ENCODE peak calls at places on chromosomes 1 and 21, in seven cellular contexts. B, J, E, V, A, Z and S are unnamed samples.

GRCh38 chr1:216984536-216984935 is 261.3 kb upstream of the ESRRG start:
- DNase-seq in B (no peak), A (no peak), J (peak; percentile 86), E (no peak), V (no peak), Z (no peak), S (no peak)

GRCh38 chr1:56617141-56617540 is 28.0 kb upstream of the PRKAA2 start:
- DNase-seq in A (no peak), J (peak; percentile 77), Z (no peak), B (peak; percentile 35), V (no peak), E (peak; percentile 21), S (no peak)

GRCh38 chr1:41109316-41110263 is 88.1 kb upstream of the SLFNL1 start:
- DNase-seq in J (no peak), Z (no peak), V (no peak), B (peak; percentile 96), A (no peak), E (peak; percentile 91), S (peak; percentile 79)

GRCh38 chr1:44264143-44264542 is 50.9 kb downstream of the DMAP1 start:
- DNase-seq in V (no peak), A (no peak), E (no peak), J (no peak), Z (no peak), B (no peak), S (no peak)

GRCh38 chr1:74392848-74393247 is 119.6 kb downstream of the LRRC53 start:
- DNase-seq in Z (no peak), J (no peak), E (no peak), B (no peak), V (no peak), A (no peak), S (no peak)

GRCh38 chr1:41661428-41662060 is 177.1 kb upstream of the EDN2 start:
- DNase-seq in A (no peak), Z (no peak), E (no peak), J (no peak), B (peak; percentile 12), V (no peak), S (peak; percentile 45)

GRCh38 chr1:25858494-25858893 is 763 bp downstream of the AUNIP start:
- DNase-seq in V (peak; percentile 4), J (no peak), E (peak; percentile 23), Z (no peak), B (no peak), A (no peak), S (no peak)

GRCh38 chr1:156337052-156337887 is 822 bp downstream of the CCT3 start:
- DNase-seq in Z (no peak), E (no peak), A (no peak), B (peak; percentile 9), J (no peak), V (no peak), S (peak; percentile 26)

GRCh38 chr1:116067564-116067887 is 43.7 kb upstream of the MAB21L3 start:
- DNase-seq in E (peak; percentile 90), A (no peak), V (no peak), Z (no peak), J (no peak), B (peak; percentile 63), S (peak; percentile 85)

GRCh38 chr1:41917835-41918449 is 780 bp downstream of the HIVEP3 start:
- DNase-seq in B (peak; percentile 55), Z (no peak), J (peak; percentile 35), V (no peak), A (peak; percentile 35), E (peak; percentile 50), S (peak; percentile 54)

GRCh38 chr1:110495926-110496600 is 22.9 kb downstream of the KCNA10 start:
- DNase-seq in Z (no peak), V (peak; percentile 86), J (peak; percentile 70), E (peak; percentile 76), B (peak; percentile 51), A (peak; percentile 83), S (peak; percentile 91)

GRCh38 chr1:30132602-30133271 is 590.6 kb downstream of the MATN1 start:
- DNase-seq in J (no peak), B (no peak), A (no peak), E (no peak), Z (no peak), V (no peak), S (no peak)

GRCh38 chr1:198099755-198100154 is 57.0 kb upstream of the NEK7 start:
- DNase-seq in E (no peak), A (no peak), J (no peak), B (no peak), Z (no peak), V (no peak), S (no peak)

GRCh38 chr1:227780101-227781044 is 35.1 kb upstream of the PRSS38 start:
- DNase-seq in J (no peak), V (no peak), A (no peak), Z (no peak), B (no peak), E (no peak), S (no peak)

GRCh38 chr1:112982853-112983539 is 27.0 kb upstream of the SLC16A1 start:
- DNase-seq in V (no peak), J (no peak), E (no peak), B (no peak), A (no peak), Z (no peak), S (no peak)

GRCh38 chr1:231215676-231216385 is 25.2 kb upstream of the GNPAT start:
- DNase-seq in V (no peak), B (no peak), Z (no peak), A (no peak), J (no peak), E (no peak), S (no peak)

GRCh38 chr1:151399890-151400235 is 490 bp downstream of the PSMB4 start:
- DNase-seq in B (peak; percentile 25), Z (no peak), A (no peak), E (peak; percentile 36), V (no peak), J (no peak), S (peak; percentile 39)

GRCh38 chr1:235054466-235054865 is 74.2 kb downstream of the TOMM20 start:
- DNase-seq in J (no peak), E (no peak), V (no peak), A (no peak), Z (no peak), B (no peak), S (no peak)

GRCh38 chr1:6090996-6091822 is 45.5 kb downstream of the KCNAB2 start:
- DNase-seq in E (no peak), B (no peak), Z (no peak), J (no peak), V (no peak), A (no peak), S (no peak)

GRCh38 chr1:111559736-111560279 is 56.4 kb upstream of the ADORA3 start:
- DNase-seq in Z (no peak), V (no peak), B (peak; percentile 92), A (no peak), E (peak; percentile 67), J (no peak), S (no peak)

GRCh38 chr21:15730484-15731242 is 881 bp downstream of the USP25 start:
- DNase-seq in B (no peak), A (no peak), E (no peak), V (no peak), J (no peak), Z (no peak), S (no peak)

GRCh38 chr1:32351859-32352745 is 10.2 kb downstream of the FAM229A start:
- DNase-seq in A (no peak), V (no peak), B (peak; percentile 41), E (peak; percentile 57), J (peak; percentile 14), Z (peak; percentile 78), S (peak; percentile 69)

GRCh38 chr1:173341307-173341706 is 134.2 kb upstream of the TNFSF4 start:
- DNase-seq in B (peak; percentile 95), V (no peak), J (no peak), A (no peak), Z (no peak), E (peak; percentile 79), S (peak; percentile 85)

GRCh38 chr1:10471411-10472219 is 714 bp downstream of the DFFA start:
- DNase-seq in E (no peak), J (no peak), V (no peak), B (peak; percentile 48), Z (no peak), A (no peak), S (no peak)

GRCh38 chr1:18302788-18303413 is 177.8 kb upstream of the KLHDC7A start:
- DNase-seq in A (no peak), Z (no peak), B (no peak), J (no peak), E (no peak), V (no peak), S (no peak)

GRCh38 chr1:87833158-87833557 is 504.5 kb downstream of the LMO4 start:
- DNase-seq in E (no peak), V (no peak), A (no peak), B (peak; percentile 75), Z (no peak), J (no peak), S (no peak)

GRCh38 chr21:24225432-24225831 is 1381.8 kb downstream of the MRPL39 start:
- DNase-seq in V (no peak), E (no peak), Z (no peak), A (no peak), B (peak; percentile 40), J (no peak), S (no peak)

GRCh38 chr1:9689971-9690381 is 38.4 kb downstream of the PIK3CD start:
- DNase-seq in J (no peak), B (peak; percentile 13), Z (no peak), A (no peak), E (peak; percentile 52), V (peak; percentile 63), S (peak; percentile 43)

GRCh38 chr1:235087906-235088305 is 40.7 kb downstream of the TOMM20 start:
- DNase-seq in V (no peak), B (no peak), Z (no peak), E (no peak), J (no peak), A (no peak), S (no peak)

GRCh38 chr1:16018749-16019515 is 1.1 kb upstream of the HSPB7 start:
- DNase-seq in V (no peak), E (no peak), A (no peak), J (no peak), Z (no peak), B (no peak), S (no peak)

GRCh38 chr1:6464514-6464836 is 1.5 kb downstream of the TNFRSF25 start:
- DNase-seq in A (no peak), Z (no peak), J (no peak), V (peak; percentile 90), E (no peak), B (no peak), S (no peak)